ENCODE peak calls at places on chromosomes 16 and 17, in nine cellular contexts. H is HT-29; D is NCI-H748 treated with DMSO at 0.1 percent for 48 hours; V is omental fat pad; F is AML-193; B is dorsolateral prefrontal cortex; A is iris pigment epithelial cell; Z is stimulated activated CD8-positive, alpha-beta memory T cell treated with anti-CD3 and anti-CD28 coated beads, Interleukin-4, amount 100 ng/mL, for 24 hours; P is NAMALWA. L is an unnamed sample.

GRCh38 chr16:67530013-67530939 is 1.6 kb downstream of the RIPOR1 start:
- DNase-seq in P (peak), V (no peak), Z (peak), A (peak), H (no peak), F (no peak), D (no peak), B (peak), L (no peak)

GRCh38 chr16:84138824-84139627 is 6.0 kb downstream of the HSDL1 start:
- DNase-seq in F (no peak), D (peak), H (peak), V (no peak), P (no peak), A (peak), B (no peak), Z (no peak), L (no peak)

GRCh38 chr16:75148311-75149195 is at the start of gene ZFP1:
- DNase-seq in D (peak), V (peak), Z (peak), H (peak), B (peak), F (peak), A (peak), P (peak), L (peak)

GRCh38 chr16:89847930-89848297 is 19.6 kb downstream of the SPIRE2 start:
- DNase-seq in B (no peak), V (no peak), P (no peak), Z (no peak), F (no peak), H (peak), D (no peak), A (no peak), L (no peak)

GRCh38 chr17:38415250-38416194 is 12.7 kb upstream of the ARHGAP23 start:
- DNase-seq in F (peak), V (no peak), Z (no peak), H (peak), P (peak), D (peak), B (no peak), A (peak), L (peak)

GRCh38 chr17:65633988-65634387 is 72.5 kb upstream of the AXIN2 start:
- DNase-seq in B (no peak), F (no peak), V (no peak), D (peak), Z (no peak), P (no peak), A (no peak), H (peak), L (no peak)

GRCh38 chr17:41687828-41688640 is 651 bp upstream of the EIF1 start:
- DNase-seq in Z (peak), D (peak), V (no peak), H (peak), P (peak), B (no peak), A (peak), F (peak), L (peak)

GRCh38 chr17:2795412-2796163 is 650 bp upstream of the RAP1GAP2 start:
- DNase-seq in F (no peak), P (no peak), Z (no peak), A (no peak), V (no peak), B (no peak), D (no peak), H (no peak), L (no peak)

L was measured in HL-60.